ENCODE peak calls at places on chromosomes 12 and 14, in nine cellular contexts. One of them, this sample, is unnamed.

GRCh38 chr14:67387195-67387594 is 24.8 kb downstream of the PLEK2 start:
- DNase-seq in endodermal cell: no peak
- DNase-seq in HL-60: no peak
- DNase-seq in T follicular helper cell: no peak
- DNase-seq in amygdala: no peak
- DNase-seq in fibroblast of lung: peak; percentile 20
- DNase-seq in HT1080: peak; percentile 57
- DNase-seq in NCI-H510A treated with DMSO at 0.1 percent for 48 hours: no peak
- DNase-seq in KG1: no peak
- DNase-seq in this sample: no peak

GRCh38 chr12:88298761-88299242 is 156.7 kb downstream of the TMTC3 start:
- DNase-seq in endodermal cell: no peak
- DNase-seq in HL-60: no peak
- DNase-seq in T follicular helper cell: no peak
- DNase-seq in amygdala: no peak
- DNase-seq in fibroblast of lung: peak; percentile 99
- DNase-seq in HT1080: peak; percentile 80
- DNase-seq in NCI-H510A treated with DMSO at 0.1 percent for 48 hours: no peak
- DNase-seq in KG1: no peak
- DNase-seq in this sample: no peak

GRCh38 chr14:95835331-95835730 is 41.3 kb upstream of the TUNAR start:
- DNase-seq in endodermal cell: no peak
- DNase-seq in HL-60: peak; percentile 22
- DNase-seq in T follicular helper cell: no peak
- DNase-seq in amygdala: no peak
- DNase-seq in fibroblast of lung: peak; percentile 41
- DNase-seq in HT1080: peak; percentile 82
- DNase-seq in NCI-H510A treated with DMSO at 0.1 percent for 48 hours: no peak
- DNase-seq in KG1: no peak
- DNase-seq in this sample: no peak

GRCh38 chr14:49461529-49462401 is 124.4 kb downstream of the RPS29 start:
- DNase-seq in endodermal cell: peak; percentile 72
- DNase-seq in HL-60: peak; percentile 39
- DNase-seq in T follicular helper cell: peak; percentile 47
- DNase-seq in amygdala: no peak
- DNase-seq in fibroblast of lung: peak; percentile 71
- DNase-seq in HT1080: peak; percentile 60
- DNase-seq in NCI-H510A treated with DMSO at 0.1 percent for 48 hours: peak; percentile 82
- DNase-seq in KG1: peak; percentile 69
- DNase-seq in this sample: no peak

GRCh38 chr14:71266994-71267636 is 359.9 kb downstream of the PCNX1 start:
- DNase-seq in endodermal cell: no peak
- DNase-seq in HL-60: no peak
- DNase-seq in T follicular helper cell: no peak
- DNase-seq in amygdala: no peak
- DNase-seq in fibroblast of lung: peak; percentile 82
- DNase-seq in HT1080: peak; percentile 46
- DNase-seq in NCI-H510A treated with DMSO at 0.1 percent for 48 hours: no peak
- DNase-seq in KG1: no peak
- DNase-seq in this sample: no peak

GRCh38 chr14:94748667-94749347 is 21.1 kb downstream of the GSC start:
- DNase-seq in endodermal cell: peak; percentile 88
- DNase-seq in HL-60: no peak
- DNase-seq in T follicular helper cell: no peak
- DNase-seq in amygdala: no peak
- DNase-seq in fibroblast of lung: no peak
- DNase-seq in HT1080: peak; percentile 26
- DNase-seq in NCI-H510A treated with DMSO at 0.1 percent for 48 hours: peak; percentile 51
- DNase-seq in KG1: no peak
- DNase-seq in this sample: peak; percentile 37

GRCh38 chr12:132205271-132206092 is 61.2 kb downstream of the NOC4L start:
- DNase-seq in endodermal cell: no peak
- DNase-seq in HL-60: no peak
- DNase-seq in T follicular helper cell: no peak
- DNase-seq in amygdala: no peak
- DNase-seq in fibroblast of lung: no peak
- DNase-seq in HT1080: no peak
- DNase-seq in NCI-H510A treated with DMSO at 0.1 percent for 48 hours: no peak
- DNase-seq in KG1: no peak
- DNase-seq in this sample: peak; percentile 69

GRCh38 chr12:53696285-53696654 is 20.4 kb upstream of the ATP5MC2 start:
- DNase-seq in endodermal cell: peak; percentile 96
- DNase-seq in HL-60: no peak
- DNase-seq in T follicular helper cell: no peak
- DNase-seq in amygdala: peak; percentile 40
- DNase-seq in fibroblast of lung: peak; percentile 83
- DNase-seq in HT1080: peak; percentile 72
- DNase-seq in NCI-H510A treated with DMSO at 0.1 percent for 48 hours: peak; percentile 97
- DNase-seq in KG1: no peak
- DNase-seq in this sample: no peak

GRCh38 chr14:101442451-101442850 is 118.8 kb upstream of the DIO3 start:
- DNase-seq in endodermal cell: peak; percentile 21
- DNase-seq in HL-60: no peak
- DNase-seq in T follicular helper cell: peak; percentile 9
- DNase-seq in amygdala: no peak
- DNase-seq in fibroblast of lung: peak; percentile 71
- DNase-seq in HT1080: no peak
- DNase-seq in NCI-H510A treated with DMSO at 0.1 percent for 48 hours: no peak
- DNase-seq in KG1: no peak
- DNase-seq in this sample: peak; percentile 78

GRCh38 chr12:129184066-129184695 is 330.9 kb downstream of the GLT1D1 start:
- DNase-seq in endodermal cell: no peak
- DNase-seq in HL-60: no peak
- DNase-seq in T follicular helper cell: no peak
- DNase-seq in amygdala: no peak
- DNase-seq in fibroblast of lung: peak; percentile 27
- DNase-seq in HT1080: no peak
- DNase-seq in NCI-H510A treated with DMSO at 0.1 percent for 48 hours: no peak
- DNase-seq in KG1: no peak
- DNase-seq in this sample: no peak

GRCh38 chr12:25130741-25131188 is 64.2 kb downstream of the DNAI7 start:
- DNase-seq in endodermal cell: no peak
- DNase-seq in HL-60: peak; percentile 30
- DNase-seq in T follicular helper cell: no peak
- DNase-seq in amygdala: no peak
- DNase-seq in fibroblast of lung: peak; percentile 47
- DNase-seq in HT1080: peak; percentile 20
- DNase-seq in NCI-H510A treated with DMSO at 0.1 percent for 48 hours: peak; percentile 51
- DNase-seq in KG1: peak; percentile 33
- DNase-seq in this sample: no peak

GRCh38 chr12:95266250-95266649 is 48.6 kb downstream of the VEZT start:
- DNase-seq in endodermal cell: no peak
- DNase-seq in HL-60: no peak
- DNase-seq in T follicular helper cell: no peak
- DNase-seq in amygdala: no peak
- DNase-seq in fibroblast of lung: no peak
- DNase-seq in HT1080: no peak
- DNase-seq in NCI-H510A treated with DMSO at 0.1 percent for 48 hours: no peak
- DNase-seq in KG1: no peak
- DNase-seq in this sample: no peak

GRCh38 chr14:73804636-73805035 is 47.0 kb upstream of the PTGR2 start:
- DNase-seq in endodermal cell: no peak
- DNase-seq in HL-60: no peak
- DNase-seq in T follicular helper cell: no peak
- DNase-seq in amygdala: no peak
- DNase-seq in fibroblast of lung: no peak
- DNase-seq in HT1080: no peak
- DNase-seq in NCI-H510A treated with DMSO at 0.1 percent for 48 hours: no peak
- DNase-seq in KG1: no peak
- DNase-seq in this sample: no peak

GRCh38 chr12:3747543-3747942 is 5.4 kb downstream of the CRACR2A start:
- DNase-seq in endodermal cell: peak; percentile 13
- DNase-seq in HL-60: no peak
- DNase-seq in T follicular helper cell: no peak
- DNase-seq in amygdala: no peak
- DNase-seq in fibroblast of lung: no peak
- DNase-seq in HT1080: no peak
- DNase-seq in NCI-H510A treated with DMSO at 0.1 percent for 48 hours: no peak
- DNase-seq in KG1: no peak
- DNase-seq in this sample: no peak

GRCh38 chr12:57227315-57228115 is 2.0 kb upstream of the SHMT2 start:
- DNase-seq in endodermal cell: no peak
- DNase-seq in HL-60: no peak
- DNase-seq in T follicular helper cell: no peak
- DNase-seq in amygdala: no peak
- DNase-seq in fibroblast of lung: no peak
- DNase-seq in HT1080: no peak
- DNase-seq in NCI-H510A treated with DMSO at 0.1 percent for 48 hours: peak; percentile 70
- DNase-seq in KG1: no peak
- DNase-seq in this sample: no peak

GRCh38 chr12:52822771-52823510 is 9.0 kb upstream of the KRT4 start:
- DNase-seq in endodermal cell: no peak
- DNase-seq in HL-60: no peak
- DNase-seq in T follicular helper cell: no peak
- DNase-seq in amygdala: no peak
- DNase-seq in fibroblast of lung: no peak
- DNase-seq in HT1080: no peak
- DNase-seq in NCI-H510A treated with DMSO at 0.1 percent for 48 hours: no peak
- DNase-seq in KG1: no peak
- DNase-seq in this sample: no peak

GRCh38 chr14:101600336-101600890 is 39.1 kb downstream of the DIO3 start:
- DNase-seq in endodermal cell: no peak
- DNase-seq in HL-60: no peak
- DNase-seq in T follicular helper cell: no peak
- DNase-seq in amygdala: no peak
- DNase-seq in fibroblast of lung: no peak
- DNase-seq in HT1080: no peak
- DNase-seq in NCI-H510A treated with DMSO at 0.1 percent for 48 hours: no peak
- DNase-seq in KG1: no peak
- DNase-seq in this sample: peak; percentile 38

GRCh38 chr12:10361084-10361483 is 28.8 kb downstream of the KLRK1 start:
- DNase-seq in endodermal cell: peak; percentile 54
- DNase-seq in HL-60: no peak
- DNase-seq in T follicular helper cell: no peak
- DNase-seq in amygdala: no peak
- DNase-seq in fibroblast of lung: peak; percentile 29
- DNase-seq in HT1080: no peak
- DNase-seq in NCI-H510A treated with DMSO at 0.1 percent for 48 hours: peak; percentile 94
- DNase-seq in KG1: no peak
- DNase-seq in this sample: no peak

GRCh38 chr12:62891805-62892549 is 43.0 kb downstream of the PPM1H start:
- DNase-seq in endodermal cell: no peak
- DNase-seq in HL-60: no peak
- DNase-seq in T follicular helper cell: no peak
- DNase-seq in amygdala: no peak
- DNase-seq in fibroblast of lung: no peak
- DNase-seq in HT1080: no peak
- DNase-seq in NCI-H510A treated with DMSO at 0.1 percent for 48 hours: no peak
- DNase-seq in KG1: no peak
- DNase-seq in this sample: no peak

GRCh38 chr12:88411689-88412088 is 168.6 kb downstream of the KITLG start:
- DNase-seq in endodermal cell: no peak
- DNase-seq in HL-60: no peak
- DNase-seq in T follicular helper cell: no peak
- DNase-seq in amygdala: no peak
- DNase-seq in fibroblast of lung: no peak
- DNase-seq in HT1080: no peak
- DNase-seq in NCI-H510A treated with DMSO at 0.1 percent for 48 hours: no peak
- DNase-seq in KG1: no peak
- DNase-seq in this sample: no peak

GRCh38 chr14:74649673-74650072 is 37.6 kb upstream of the LTBP2 start:
- DNase-seq in endodermal cell: no peak
- DNase-seq in HL-60: no peak
- DNase-seq in T follicular helper cell: no peak
- DNase-seq in amygdala: no peak
- DNase-seq in fibroblast of lung: no peak
- DNase-seq in HT1080: no peak
- DNase-seq in NCI-H510A treated with DMSO at 0.1 percent for 48 hours: no peak
- DNase-seq in KG1: no peak
- DNase-seq in this sample: peak; percentile 9

GRCh38 chr12:94706250-94706661 is 55.9 kb upstream of the TMCC3 start:
- DNase-seq in endodermal cell: no peak
- DNase-seq in HL-60: no peak
- DNase-seq in T follicular helper cell: no peak
- DNase-seq in amygdala: no peak
- DNase-seq in fibroblast of lung: no peak
- DNase-seq in HT1080: no peak
- DNase-seq in NCI-H510A treated with DMSO at 0.1 percent for 48 hours: no peak
- DNase-seq in KG1: no peak
- DNase-seq in this sample: no peak

GRCh38 chr14:65704412-65704811 is 291.9 kb downstream of the FUT8 start:
- DNase-seq in endodermal cell: no peak
- DNase-seq in HL-60: no peak
- DNase-seq in T follicular helper cell: no peak
- DNase-seq in amygdala: no peak
- DNase-seq in fibroblast of lung: peak; percentile 82
- DNase-seq in HT1080: no peak
- DNase-seq in NCI-H510A treated with DMSO at 0.1 percent for 48 hours: no peak
- DNase-seq in KG1: no peak
- DNase-seq in this sample: no peak

GRCh38 chr12:4915752-4916151 is 6.0 kb downstream of the KCNA1 start:
- DNase-seq in endodermal cell: no peak
- DNase-seq in HL-60: no peak
- DNase-seq in T follicular helper cell: no peak
- DNase-seq in amygdala: no peak
- DNase-seq in fibroblast of lung: no peak
- DNase-seq in HT1080: no peak
- DNase-seq in NCI-H510A treated with DMSO at 0.1 percent for 48 hours: no peak
- DNase-seq in KG1: no peak
- DNase-seq in this sample: no peak

This sample was measured in spleen.